ENCODE peak calls at places on chromosomes 1 and 21, in eight cellular contexts. One of them, this sample, is unnamed.
A peak's percentile ranks its signal among the peaks of the same experiment; 100 is the strongest.

GRCh38 chr1:156897078-156897825 is 3.7 kb downstream of the PEAR1 start:
- DNase-seq in stimulated activated CD8-positive, alpha-beta memory T cell treated with anti-CD3 and anti-CD28 coated beads, Interleukin-7, amount 100 ng/mL, for 1 hour: no peak
- DNase-seq in fibroblast of pulmonary artery: peak; percentile 57
- DNase-seq in activated B cell treated with CpG ODN at 0.5 μM for 24 hours: no peak
- DNase-seq in stimulated activated effector memory CD8-positive, alpha-beta T cell treated with anti-CD3 and anti-CD28 coated beads, Interleukin-12 subunit alpha, Interleukin-12 subunit beta, amount 100 ng/mL, for 72 hours: no peak
- DNase-seq in psoas muscle: peak; percentile 41
- DNase-seq in endothelial cell of umbilical vein: peak; percentile 61
- DNase-seq in HFF-Myc: no peak
- DNase-seq in this sample: no peak

GRCh38 chr1:6634278-6635052 is 9.8 kb downstream of the THAP3 start:
- DNase-seq in activated B cell treated with CpG ODN at 0.5 μM for 24 hours: peak; percentile 32
- DNase-seq in HFF-Myc: no peak
- DNase-seq in fibroblast of pulmonary artery: peak; percentile 42
- DNase-seq in stimulated activated effector memory CD8-positive, alpha-beta T cell treated with anti-CD3 and anti-CD28 coated beads, Interleukin-12 subunit alpha, Interleukin-12 subunit beta, amount 100 ng/mL, for 72 hours: no peak
- DNase-seq in endothelial cell of umbilical vein: peak; percentile 56
- DNase-seq in psoas muscle: peak; percentile 89
- DNase-seq in stimulated activated CD8-positive, alpha-beta memory T cell treated with anti-CD3 and anti-CD28 coated beads, Interleukin-7, amount 100 ng/mL, for 1 hour: no peak
- DNase-seq in this sample: peak; percentile 49

GRCh38 chr21:45282283-45283018 is 5.2 kb downstream of the POFUT2 start:
- DNase-seq in endothelial cell of umbilical vein: no peak
- DNase-seq in HFF-Myc: no peak
- DNase-seq in fibroblast of pulmonary artery: no peak
- DNase-seq in activated B cell treated with CpG ODN at 0.5 μM for 24 hours: no peak
- DNase-seq in stimulated activated effector memory CD8-positive, alpha-beta T cell treated with anti-CD3 and anti-CD28 coated beads, Interleukin-12 subunit alpha, Interleukin-12 subunit beta, amount 100 ng/mL, for 72 hours: no peak
- DNase-seq in stimulated activated CD8-positive, alpha-beta memory T cell treated with anti-CD3 and anti-CD28 coated beads, Interleukin-7, amount 100 ng/mL, for 1 hour: no peak
- DNase-seq in psoas muscle: peak; percentile 24
- DNase-seq in this sample: no peak

GRCh38 chr21:46125846-46126301 is 28.0 kb downstream of the COL6A2 start:
- DNase-seq in psoas muscle: peak; percentile 50
- DNase-seq in activated B cell treated with CpG ODN at 0.5 μM for 24 hours: no peak
- DNase-seq in stimulated activated effector memory CD8-positive, alpha-beta T cell treated with anti-CD3 and anti-CD28 coated beads, Interleukin-12 subunit alpha, Interleukin-12 subunit beta, amount 100 ng/mL, for 72 hours: no peak
- DNase-seq in HFF-Myc: no peak
- DNase-seq in fibroblast of pulmonary artery: no peak
- DNase-seq in endothelial cell of umbilical vein: no peak
- DNase-seq in stimulated activated CD8-positive, alpha-beta memory T cell treated with anti-CD3 and anti-CD28 coated beads, Interleukin-7, amount 100 ng/mL, for 1 hour: no peak
- DNase-seq in this sample: peak; percentile 31

GRCh38 chr1:24805534-24806301 is 60.5 kb downstream of the CLIC4 start:
- DNase-seq in HFF-Myc: peak; percentile 45
- DNase-seq in endothelial cell of umbilical vein: peak; percentile 95
- DNase-seq in stimulated activated CD8-positive, alpha-beta memory T cell treated with anti-CD3 and anti-CD28 coated beads, Interleukin-7, amount 100 ng/mL, for 1 hour: no peak
- DNase-seq in fibroblast of pulmonary artery: peak; percentile 87
- DNase-seq in activated B cell treated with CpG ODN at 0.5 μM for 24 hours: no peak
- DNase-seq in psoas muscle: no peak
- DNase-seq in stimulated activated effector memory CD8-positive, alpha-beta T cell treated with anti-CD3 and anti-CD28 coated beads, Interleukin-12 subunit alpha, Interleukin-12 subunit beta, amount 100 ng/mL, for 72 hours: no peak
- DNase-seq in this sample: peak; percentile 48

GRCh38 chr1:211287218-211287617 is 28.1 kb downstream of the RCOR3 start:
- DNase-seq in endothelial cell of umbilical vein: no peak
- DNase-seq in activated B cell treated with CpG ODN at 0.5 μM for 24 hours: no peak
- DNase-seq in fibroblast of pulmonary artery: no peak
- DNase-seq in HFF-Myc: no peak
- DNase-seq in stimulated activated CD8-positive, alpha-beta memory T cell treated with anti-CD3 and anti-CD28 coated beads, Interleukin-7, amount 100 ng/mL, for 1 hour: no peak
- DNase-seq in psoas muscle: no peak
- DNase-seq in stimulated activated effector memory CD8-positive, alpha-beta T cell treated with anti-CD3 and anti-CD28 coated beads, Interleukin-12 subunit alpha, Interleukin-12 subunit beta, amount 100 ng/mL, for 72 hours: no peak
- DNase-seq in this sample: no peak

GRCh38 chr1:60990719-60991100 is 91.7 kb upstream of the NFIA start:
- DNase-seq in stimulated activated effector memory CD8-positive, alpha-beta T cell treated with anti-CD3 and anti-CD28 coated beads, Interleukin-12 subunit alpha, Interleukin-12 subunit beta, amount 100 ng/mL, for 72 hours: no peak
- DNase-seq in fibroblast of pulmonary artery: no peak
- DNase-seq in psoas muscle: no peak
- DNase-seq in activated B cell treated with CpG ODN at 0.5 μM for 24 hours: no peak
- DNase-seq in endothelial cell of umbilical vein: no peak
- DNase-seq in HFF-Myc: no peak
- DNase-seq in stimulated activated CD8-positive, alpha-beta memory T cell treated with anti-CD3 and anti-CD28 coated beads, Interleukin-7, amount 100 ng/mL, for 1 hour: no peak
- DNase-seq in this sample: no peak

GRCh38 chr1:153032677-153033308 is 1.8 kb downstream of the SPRR1B start:
- DNase-seq in endothelial cell of umbilical vein: peak; percentile 20
- DNase-seq in stimulated activated effector memory CD8-positive, alpha-beta T cell treated with anti-CD3 and anti-CD28 coated beads, Interleukin-12 subunit alpha, Interleukin-12 subunit beta, amount 100 ng/mL, for 72 hours: no peak
- DNase-seq in activated B cell treated with CpG ODN at 0.5 μM for 24 hours: no peak
- DNase-seq in psoas muscle: no peak
- DNase-seq in stimulated activated CD8-positive, alpha-beta memory T cell treated with anti-CD3 and anti-CD28 coated beads, Interleukin-7, amount 100 ng/mL, for 1 hour: no peak
- DNase-seq in HFF-Myc: no peak
- DNase-seq in fibroblast of pulmonary artery: peak; percentile 11
- DNase-seq in this sample: no peak

GRCh38 chr1:198678901-198679329 is 40.1 kb downstream of the PTPRC start:
- DNase-seq in fibroblast of pulmonary artery: no peak
- DNase-seq in psoas muscle: no peak
- DNase-seq in stimulated activated CD8-positive, alpha-beta memory T cell treated with anti-CD3 and anti-CD28 coated beads, Interleukin-7, amount 100 ng/mL, for 1 hour: no peak
- DNase-seq in HFF-Myc: no peak
- DNase-seq in endothelial cell of umbilical vein: no peak
- DNase-seq in activated B cell treated with CpG ODN at 0.5 μM for 24 hours: peak; percentile 52
- DNase-seq in stimulated activated effector memory CD8-positive, alpha-beta T cell treated with anti-CD3 and anti-CD28 coated beads, Interleukin-12 subunit alpha, Interleukin-12 subunit beta, amount 100 ng/mL, for 72 hours: peak; percentile 75
- DNase-seq in this sample: no peak

GRCh38 chr1:223133301-223133823 is 9.7 kb downstream of the TLR5 start:
- DNase-seq in endothelial cell of umbilical vein: no peak
- DNase-seq in stimulated activated effector memory CD8-positive, alpha-beta T cell treated with anti-CD3 and anti-CD28 coated beads, Interleukin-12 subunit alpha, Interleukin-12 subunit beta, amount 100 ng/mL, for 72 hours: no peak
- DNase-seq in HFF-Myc: no peak
- DNase-seq in fibroblast of pulmonary artery: no peak
- DNase-seq in stimulated activated CD8-positive, alpha-beta memory T cell treated with anti-CD3 and anti-CD28 coated beads, Interleukin-7, amount 100 ng/mL, for 1 hour: no peak
- DNase-seq in activated B cell treated with CpG ODN at 0.5 μM for 24 hours: no peak
- DNase-seq in psoas muscle: no peak
- DNase-seq in this sample: no peak

GRCh38 chr1:224065455-224065854 is 48.5 kb upstream of the FBXO28 start:
- DNase-seq in stimulated activated CD8-positive, alpha-beta memory T cell treated with anti-CD3 and anti-CD28 coated beads, Interleukin-7, amount 100 ng/mL, for 1 hour: no peak
- DNase-seq in fibroblast of pulmonary artery: peak; percentile 48
- DNase-seq in stimulated activated effector memory CD8-positive, alpha-beta T cell treated with anti-CD3 and anti-CD28 coated beads, Interleukin-12 subunit alpha, Interleukin-12 subunit beta, amount 100 ng/mL, for 72 hours: no peak
- DNase-seq in psoas muscle: no peak
- DNase-seq in endothelial cell of umbilical vein: no peak
- DNase-seq in HFF-Myc: no peak
- DNase-seq in activated B cell treated with CpG ODN at 0.5 μM for 24 hours: no peak
- DNase-seq in this sample: no peak

GRCh38 chr1:32801096-32801713 is 16.0 kb downstream of the YARS1 start:
- DNase-seq in endothelial cell of umbilical vein: no peak
- DNase-seq in fibroblast of pulmonary artery: no peak
- DNase-seq in stimulated activated effector memory CD8-positive, alpha-beta T cell treated with anti-CD3 and anti-CD28 coated beads, Interleukin-12 subunit alpha, Interleukin-12 subunit beta, amount 100 ng/mL, for 72 hours: peak; percentile 65
- DNase-seq in stimulated activated CD8-positive, alpha-beta memory T cell treated with anti-CD3 and anti-CD28 coated beads, Interleukin-7, amount 100 ng/mL, for 1 hour: no peak
- DNase-seq in HFF-Myc: no peak
- DNase-seq in activated B cell treated with CpG ODN at 0.5 μM for 24 hours: no peak
- DNase-seq in psoas muscle: no peak
- DNase-seq in this sample: no peak

GRCh38 chr1:230282157-230282556 is 144.0 kb downstream of the PGBD5 start:
- DNase-seq in stimulated activated CD8-positive, alpha-beta memory T cell treated with anti-CD3 and anti-CD28 coated beads, Interleukin-7, amount 100 ng/mL, for 1 hour: no peak
- DNase-seq in psoas muscle: peak; percentile 8
- DNase-seq in fibroblast of pulmonary artery: no peak
- DNase-seq in stimulated activated effector memory CD8-positive, alpha-beta T cell treated with anti-CD3 and anti-CD28 coated beads, Interleukin-12 subunit alpha, Interleukin-12 subunit beta, amount 100 ng/mL, for 72 hours: no peak
- DNase-seq in activated B cell treated with CpG ODN at 0.5 μM for 24 hours: no peak
- DNase-seq in HFF-Myc: no peak
- DNase-seq in endothelial cell of umbilical vein: peak; percentile 75
- DNase-seq in this sample: no peak

GRCh38 chr21:46008893-46009635 is 27.5 kb downstream of the COL6A1 start:
- DNase-seq in psoas muscle: no peak
- DNase-seq in HFF-Myc: no peak
- DNase-seq in activated B cell treated with CpG ODN at 0.5 μM for 24 hours: no peak
- DNase-seq in fibroblast of pulmonary artery: no peak
- DNase-seq in endothelial cell of umbilical vein: no peak
- DNase-seq in stimulated activated effector memory CD8-positive, alpha-beta T cell treated with anti-CD3 and anti-CD28 coated beads, Interleukin-12 subunit alpha, Interleukin-12 subunit beta, amount 100 ng/mL, for 72 hours: peak; percentile 44
- DNase-seq in stimulated activated CD8-positive, alpha-beta memory T cell treated with anti-CD3 and anti-CD28 coated beads, Interleukin-7, amount 100 ng/mL, for 1 hour: no peak
- DNase-seq in this sample: no peak

GRCh38 chr1:87806377-87807094 is 477.9 kb downstream of the LMO4 start:
- DNase-seq in activated B cell treated with CpG ODN at 0.5 μM for 24 hours: no peak
- DNase-seq in fibroblast of pulmonary artery: no peak
- DNase-seq in stimulated activated effector memory CD8-positive, alpha-beta T cell treated with anti-CD3 and anti-CD28 coated beads, Interleukin-12 subunit alpha, Interleukin-12 subunit beta, amount 100 ng/mL, for 72 hours: no peak
- DNase-seq in HFF-Myc: no peak
- DNase-seq in stimulated activated CD8-positive, alpha-beta memory T cell treated with anti-CD3 and anti-CD28 coated beads, Interleukin-7, amount 100 ng/mL, for 1 hour: no peak
- DNase-seq in psoas muscle: no peak
- DNase-seq in endothelial cell of umbilical vein: no peak
- DNase-seq in this sample: no peak

GRCh38 chr1:21468597-21468996 is 28.7 kb downstream of the NBPF3 start:
- DNase-seq in endothelial cell of umbilical vein: peak; percentile 16
- DNase-seq in stimulated activated effector memory CD8-positive, alpha-beta T cell treated with anti-CD3 and anti-CD28 coated beads, Interleukin-12 subunit alpha, Interleukin-12 subunit beta, amount 100 ng/mL, for 72 hours: peak; percentile 62
- DNase-seq in psoas muscle: no peak
- DNase-seq in activated B cell treated with CpG ODN at 0.5 μM for 24 hours: no peak
- DNase-seq in stimulated activated CD8-positive, alpha-beta memory T cell treated with anti-CD3 and anti-CD28 coated beads, Interleukin-7, amount 100 ng/mL, for 1 hour: no peak
- DNase-seq in fibroblast of pulmonary artery: peak; percentile 39
- DNase-seq in HFF-Myc: no peak
- DNase-seq in this sample: no peak

GRCh38 chr1:30407030-30407861 is 316.1 kb downstream of the MATN1 start:
- DNase-seq in fibroblast of pulmonary artery: no peak
- DNase-seq in psoas muscle: no peak
- DNase-seq in HFF-Myc: no peak
- DNase-seq in stimulated activated CD8-positive, alpha-beta memory T cell treated with anti-CD3 and anti-CD28 coated beads, Interleukin-7, amount 100 ng/mL, for 1 hour: no peak
- DNase-seq in activated B cell treated with CpG ODN at 0.5 μM for 24 hours: peak; percentile 8
- DNase-seq in endothelial cell of umbilical vein: no peak
- DNase-seq in stimulated activated effector memory CD8-positive, alpha-beta T cell treated with anti-CD3 and anti-CD28 coated beads, Interleukin-12 subunit alpha, Interleukin-12 subunit beta, amount 100 ng/mL, for 72 hours: peak; percentile 22
- DNase-seq in this sample: peak; percentile 30

GRCh38 chr1:101245575-101245927 is 8.7 kb downstream of the S1PR1 start:
- DNase-seq in psoas muscle: no peak
- DNase-seq in fibroblast of pulmonary artery: no peak
- DNase-seq in activated B cell treated with CpG ODN at 0.5 μM for 24 hours: no peak
- DNase-seq in endothelial cell of umbilical vein: no peak
- DNase-seq in stimulated activated effector memory CD8-positive, alpha-beta T cell treated with anti-CD3 and anti-CD28 coated beads, Interleukin-12 subunit alpha, Interleukin-12 subunit beta, amount 100 ng/mL, for 72 hours: peak; percentile 45
- DNase-seq in HFF-Myc: no peak
- DNase-seq in stimulated activated CD8-positive, alpha-beta memory T cell treated with anti-CD3 and anti-CD28 coated beads, Interleukin-7, amount 100 ng/mL, for 1 hour: no peak
- DNase-seq in this sample: no peak

GRCh38 chr1:221549815-221550214 is 192.1 kb downstream of the DUSP10 start:
- DNase-seq in fibroblast of pulmonary artery: no peak
- DNase-seq in stimulated activated effector memory CD8-positive, alpha-beta T cell treated with anti-CD3 and anti-CD28 coated beads, Interleukin-12 subunit alpha, Interleukin-12 subunit beta, amount 100 ng/mL, for 72 hours: no peak
- DNase-seq in psoas muscle: no peak
- DNase-seq in HFF-Myc: no peak
- DNase-seq in endothelial cell of umbilical vein: no peak
- DNase-seq in stimulated activated CD8-positive, alpha-beta memory T cell treated with anti-CD3 and anti-CD28 coated beads, Interleukin-7, amount 100 ng/mL, for 1 hour: no peak
- DNase-seq in activated B cell treated with CpG ODN at 0.5 μM for 24 hours: no peak
- DNase-seq in this sample: no peak

GRCh38 chr1:115771847-115772457 is 3.4 kb upstream of the CASQ2 start:
- DNase-seq in fibroblast of pulmonary artery: peak; percentile 87
- DNase-seq in stimulated activated CD8-positive, alpha-beta memory T cell treated with anti-CD3 and anti-CD28 coated beads, Interleukin-7, amount 100 ng/mL, for 1 hour: no peak
- DNase-seq in activated B cell treated with CpG ODN at 0.5 μM for 24 hours: no peak
- DNase-seq in psoas muscle: peak; percentile 68
- DNase-seq in HFF-Myc: peak; percentile 83
- DNase-seq in stimulated activated effector memory CD8-positive, alpha-beta T cell treated with anti-CD3 and anti-CD28 coated beads, Interleukin-12 subunit alpha, Interleukin-12 subunit beta, amount 100 ng/mL, for 72 hours: peak; percentile 49
- DNase-seq in endothelial cell of umbilical vein: peak; percentile 73
- DNase-seq in this sample: peak; percentile 53

GRCh38 chr1:221439734-221440436 is 302.0 kb downstream of the DUSP10 start:
- DNase-seq in activated B cell treated with CpG ODN at 0.5 μM for 24 hours: no peak
- DNase-seq in HFF-Myc: peak; percentile 91
- DNase-seq in stimulated activated CD8-positive, alpha-beta memory T cell treated with anti-CD3 and anti-CD28 coated beads, Interleukin-7, amount 100 ng/mL, for 1 hour: peak; percentile 3
- DNase-seq in psoas muscle: no peak
- DNase-seq in fibroblast of pulmonary artery: peak; percentile 94
- DNase-seq in endothelial cell of umbilical vein: peak; percentile 94
- DNase-seq in stimulated activated effector memory CD8-positive, alpha-beta T cell treated with anti-CD3 and anti-CD28 coated beads, Interleukin-12 subunit alpha, Interleukin-12 subunit beta, amount 100 ng/mL, for 72 hours: peak; percentile 62
- DNase-seq in this sample: no peak

GRCh38 chr1:96538001-96538649 is 183.5 kb upstream of the PTBP2 start:
- DNase-seq in activated B cell treated with CpG ODN at 0.5 μM for 24 hours: no peak
- DNase-seq in HFF-Myc: peak; percentile 62
- DNase-seq in stimulated activated CD8-positive, alpha-beta memory T cell treated with anti-CD3 and anti-CD28 coated beads, Interleukin-7, amount 100 ng/mL, for 1 hour: no peak
- DNase-seq in endothelial cell of umbilical vein: peak; percentile 3
- DNase-seq in stimulated activated effector memory CD8-positive, alpha-beta T cell treated with anti-CD3 and anti-CD28 coated beads, Interleukin-12 subunit alpha, Interleukin-12 subunit beta, amount 100 ng/mL, for 72 hours: no peak
- DNase-seq in fibroblast of pulmonary artery: peak; percentile 97
- DNase-seq in psoas muscle: no peak
- DNase-seq in this sample: no peak

GRCh38 chr21:34510148-34511142 is 1.6 kb downstream of the KCNE1 start:
- DNase-seq in fibroblast of pulmonary artery: peak; percentile 81
- DNase-seq in endothelial cell of umbilical vein: peak; percentile 78
- DNase-seq in stimulated activated effector memory CD8-positive, alpha-beta T cell treated with anti-CD3 and anti-CD28 coated beads, Interleukin-12 subunit alpha, Interleukin-12 subunit beta, amount 100 ng/mL, for 72 hours: peak; percentile 76
- DNase-seq in psoas muscle: peak; percentile 83
- DNase-seq in stimulated activated CD8-positive, alpha-beta memory T cell treated with anti-CD3 and anti-CD28 coated beads, Interleukin-7, amount 100 ng/mL, for 1 hour: no peak
- DNase-seq in activated B cell treated with CpG ODN at 0.5 μM for 24 hours: no peak
- DNase-seq in HFF-Myc: no peak
- DNase-seq in this sample: peak; percentile 94

GRCh38 chr21:46061950-46062349 is 36.0 kb upstream of the COL6A2 start:
- DNase-seq in stimulated activated CD8-positive, alpha-beta memory T cell treated with anti-CD3 and anti-CD28 coated beads, Interleukin-7, amount 100 ng/mL, for 1 hour: no peak
- DNase-seq in stimulated activated effector memory CD8-positive, alpha-beta T cell treated with anti-CD3 and anti-CD28 coated beads, Interleukin-12 subunit alpha, Interleukin-12 subunit beta, amount 100 ng/mL, for 72 hours: no peak
- DNase-seq in activated B cell treated with CpG ODN at 0.5 μM for 24 hours: no peak
- DNase-seq in endothelial cell of umbilical vein: no peak
- DNase-seq in fibroblast of pulmonary artery: no peak
- DNase-seq in HFF-Myc: no peak
- DNase-seq in psoas muscle: no peak
- DNase-seq in this sample: peak; percentile 10

GRCh38 chr1:31099283-31100063 is 34.0 kb upstream of the PUM1 start:
- DNase-seq in activated B cell treated with CpG ODN at 0.5 μM for 24 hours: no peak
- DNase-seq in stimulated activated CD8-positive, alpha-beta memory T cell treated with anti-CD3 and anti-CD28 coated beads, Interleukin-7, amount 100 ng/mL, for 1 hour: no peak
- DNase-seq in fibroblast of pulmonary artery: no peak
- DNase-seq in psoas muscle: no peak
- DNase-seq in stimulated activated effector memory CD8-positive, alpha-beta T cell treated with anti-CD3 and anti-CD28 coated beads, Interleukin-12 subunit alpha, Interleukin-12 subunit beta, amount 100 ng/mL, for 72 hours: no peak
- DNase-seq in endothelial cell of umbilical vein: no peak
- DNase-seq in HFF-Myc: no peak
- DNase-seq in this sample: no peak

GRCh38 chr1:55898191-55898590 is 681.2 kb downstream of the PLPP3 start:
- DNase-seq in fibroblast of pulmonary artery: peak; percentile 89
- DNase-seq in HFF-Myc: no peak
- DNase-seq in stimulated activated effector memory CD8-positive, alpha-beta T cell treated with anti-CD3 and anti-CD28 coated beads, Interleukin-12 subunit alpha, Interleukin-12 subunit beta, amount 100 ng/mL, for 72 hours: no peak
- DNase-seq in activated B cell treated with CpG ODN at 0.5 μM for 24 hours: no peak
- DNase-seq in psoas muscle: no peak
- DNase-seq in stimulated activated CD8-positive, alpha-beta memory T cell treated with anti-CD3 and anti-CD28 coated beads, Interleukin-7, amount 100 ng/mL, for 1 hour: no peak
- DNase-seq in endothelial cell of umbilical vein: no peak
- DNase-seq in this sample: no peak

GRCh38 chr1:113860891-113861290 is 10.6 kb downstream of the PTPN22 start:
- DNase-seq in stimulated activated effector memory CD8-positive, alpha-beta T cell treated with anti-CD3 and anti-CD28 coated beads, Interleukin-12 subunit alpha, Interleukin-12 subunit beta, amount 100 ng/mL, for 72 hours: no peak
- DNase-seq in stimulated activated CD8-positive, alpha-beta memory T cell treated with anti-CD3 and anti-CD28 coated beads, Interleukin-7, amount 100 ng/mL, for 1 hour: no peak
- DNase-seq in psoas muscle: no peak
- DNase-seq in HFF-Myc: peak; percentile 22
- DNase-seq in endothelial cell of umbilical vein: peak; percentile 86
- DNase-seq in activated B cell treated with CpG ODN at 0.5 μM for 24 hours: no peak
- DNase-seq in fibroblast of pulmonary artery: peak; percentile 87
- DNase-seq in this sample: no peak

GRCh38 chr1:38045431-38046332 is 911 bp downstream of the POU3F1 start:
- DNase-seq in stimulated activated effector memory CD8-positive, alpha-beta T cell treated with anti-CD3 and anti-CD28 coated beads, Interleukin-12 subunit alpha, Interleukin-12 subunit beta, amount 100 ng/mL, for 72 hours: no peak
- DNase-seq in psoas muscle: peak; percentile 66
- DNase-seq in activated B cell treated with CpG ODN at 0.5 μM for 24 hours: peak; percentile 33
- DNase-seq in HFF-Myc: no peak
- DNase-seq in endothelial cell of umbilical vein: no peak
- DNase-seq in stimulated activated CD8-positive, alpha-beta memory T cell treated with anti-CD3 and anti-CD28 coated beads, Interleukin-7, amount 100 ng/mL, for 1 hour: no peak
- DNase-seq in fibroblast of pulmonary artery: no peak
- DNase-seq in this sample: peak; percentile 80

GRCh38 chr1:202585591-202585934 is 124.7 kb downstream of the SYT2 start:
- DNase-seq in stimulated activated CD8-positive, alpha-beta memory T cell treated with anti-CD3 and anti-CD28 coated beads, Interleukin-7, amount 100 ng/mL, for 1 hour: no peak
- DNase-seq in fibroblast of pulmonary artery: no peak
- DNase-seq in HFF-Myc: no peak
- DNase-seq in activated B cell treated with CpG ODN at 0.5 μM for 24 hours: no peak
- DNase-seq in endothelial cell of umbilical vein: no peak
- DNase-seq in psoas muscle: no peak
- DNase-seq in stimulated activated effector memory CD8-positive, alpha-beta T cell treated with anti-CD3 and anti-CD28 coated beads, Interleukin-12 subunit alpha, Interleukin-12 subunit beta, amount 100 ng/mL, for 72 hours: no peak
- DNase-seq in this sample: no peak

GRCh38 chr1:18049228-18049627 is 58.4 kb upstream of the IGSF21 start:
- DNase-seq in psoas muscle: no peak
- DNase-seq in stimulated activated effector memory CD8-positive, alpha-beta T cell treated with anti-CD3 and anti-CD28 coated beads, Interleukin-12 subunit alpha, Interleukin-12 subunit beta, amount 100 ng/mL, for 72 hours: no peak
- DNase-seq in fibroblast of pulmonary artery: no peak
- DNase-seq in HFF-Myc: no peak
- DNase-seq in activated B cell treated with CpG ODN at 0.5 μM for 24 hours: no peak
- DNase-seq in endothelial cell of umbilical vein: no peak
- DNase-seq in stimulated activated CD8-positive, alpha-beta memory T cell treated with anti-CD3 and anti-CD28 coated beads, Interleukin-7, amount 100 ng/mL, for 1 hour: no peak
- DNase-seq in this sample: no peak